ENCODE peak calls at places on chromosomes 16 and 17, in six cellular contexts. One of them, this sample, is unnamed.

GRCh38 chr17:39015546-39015935 is 48.3 kb upstream of the FBXO47 start:
- DNase-seq in HL-60: no peak
- DNase-seq in mesendoderm: no peak
- DNase-seq in HTR-8/SVneo: no peak
- DNase-seq in caudate nucleus: no peak
- DNase-seq in T-helper 1 cell: no peak
- DNase-seq in this sample: no peak

GRCh38 chr16:60031751-60032150 is 1297.6 kb upstream of the GOT2 start:
- DNase-seq in HL-60: no peak
- DNase-seq in mesendoderm: no peak
- DNase-seq in HTR-8/SVneo: no peak
- DNase-seq in caudate nucleus: no peak
- DNase-seq in T-helper 1 cell: no peak
- DNase-seq in this sample: no peak

GRCh38 chr16:22235839-22236745 is 30.0 kb downstream of the EEF2K start:
- DNase-seq in HL-60: no peak
- DNase-seq in mesendoderm: no peak
- DNase-seq in HTR-8/SVneo: no peak
- DNase-seq in caudate nucleus: no peak
- DNase-seq in T-helper 1 cell: no peak
- DNase-seq in this sample: no peak

GRCh38 chr16:56450275-56450889 is 750 bp downstream of the NUDT21 start:
- DNase-seq in HL-60: peak
- DNase-seq in mesendoderm: peak
- DNase-seq in HTR-8/SVneo: no peak
- DNase-seq in caudate nucleus: no peak
- DNase-seq in T-helper 1 cell: no peak
- DNase-seq in this sample: no peak

GRCh38 chr17:33594000-33594399 is 300.9 kb upstream of the ASIC2 start:
- DNase-seq in HL-60: no peak
- DNase-seq in mesendoderm: no peak
- DNase-seq in HTR-8/SVneo: no peak
- DNase-seq in caudate nucleus: no peak
- DNase-seq in T-helper 1 cell: no peak
- DNase-seq in this sample: no peak

GRCh38 chr17:9228408-9229159 is 207.3 kb downstream of the NTN1 start:
- DNase-seq in HL-60: no peak
- DNase-seq in mesendoderm: no peak
- DNase-seq in HTR-8/SVneo: peak
- DNase-seq in caudate nucleus: no peak
- DNase-seq in T-helper 1 cell: no peak
- DNase-seq in this sample: no peak

GRCh38 chr16:80407265-80407987 is 133.4 kb upstream of the DYNLRB2 start:
- DNase-seq in HL-60: no peak
- DNase-seq in mesendoderm: no peak
- DNase-seq in HTR-8/SVneo: no peak
- DNase-seq in caudate nucleus: no peak
- DNase-seq in T-helper 1 cell: no peak
- DNase-seq in this sample: no peak

GRCh38 chr16:3986235-3986544 is 105.7 kb upstream of the CREBBP start:
- DNase-seq in HL-60: no peak
- DNase-seq in mesendoderm: no peak
- DNase-seq in HTR-8/SVneo: no peak
- DNase-seq in caudate nucleus: no peak
- DNase-seq in T-helper 1 cell: no peak
- DNase-seq in this sample: no peak

GRCh38 chr17:57114085-57114673 is 29.1 kb downstream of the AKAP1 start:
- DNase-seq in HL-60: no peak
- DNase-seq in mesendoderm: peak
- DNase-seq in HTR-8/SVneo: peak
- DNase-seq in caudate nucleus: no peak
- DNase-seq in T-helper 1 cell: peak
- DNase-seq in this sample: peak

GRCh38 chr17:3032258-3033247 is 30.9 kb downstream of the OR1D5 start:
- DNase-seq in HL-60: no peak
- DNase-seq in mesendoderm: no peak
- DNase-seq in HTR-8/SVneo: no peak
- DNase-seq in caudate nucleus: no peak
- DNase-seq in T-helper 1 cell: no peak
- DNase-seq in this sample: no peak

GRCh38 chr16:72736074-72736473 is 311.9 kb downstream of the ZFHX3 start:
- DNase-seq in HL-60: no peak
- DNase-seq in mesendoderm: no peak
- DNase-seq in HTR-8/SVneo: no peak
- DNase-seq in caudate nucleus: no peak
- DNase-seq in T-helper 1 cell: no peak
- DNase-seq in this sample: no peak

GRCh38 chr16:61261315-61261714 is 774.9 kb downstream of the CDH8 start:
- DNase-seq in HL-60: no peak
- DNase-seq in mesendoderm: no peak
- DNase-seq in HTR-8/SVneo: no peak
- DNase-seq in caudate nucleus: no peak
- DNase-seq in T-helper 1 cell: no peak
- DNase-seq in this sample: no peak

GRCh38 chr17:12070561-12070960 is 49.9 kb downstream of the MAP2K4 start:
- DNase-seq in HL-60: no peak
- DNase-seq in mesendoderm: no peak
- DNase-seq in HTR-8/SVneo: peak
- DNase-seq in caudate nucleus: no peak
- DNase-seq in T-helper 1 cell: no peak
- DNase-seq in this sample: no peak

GRCh38 chr17:59616253-59616920 is 3.3 kb upstream of the CLTC start:
- DNase-seq in HL-60: no peak
- DNase-seq in mesendoderm: peak
- DNase-seq in HTR-8/SVneo: no peak
- DNase-seq in caudate nucleus: no peak
- DNase-seq in T-helper 1 cell: no peak
- DNase-seq in this sample: no peak

GRCh38 chr17:61453563-61453962 is 1.3 kb downstream of the TBX4 start:
- DNase-seq in HL-60: no peak
- DNase-seq in mesendoderm: no peak
- DNase-seq in HTR-8/SVneo: no peak
- DNase-seq in caudate nucleus: no peak
- DNase-seq in T-helper 1 cell: no peak
- DNase-seq in this sample: no peak

GRCh38 chr17:73292031-73292531 is 19.7 kb downstream of the CDC42EP4 start:
- DNase-seq in HL-60: no peak
- DNase-seq in mesendoderm: no peak
- DNase-seq in HTR-8/SVneo: peak
- DNase-seq in caudate nucleus: no peak
- DNase-seq in T-helper 1 cell: no peak
- DNase-seq in this sample: no peak

GRCh38 chr17:48544356-48545021 is 420 bp downstream of the HOXB2 start:
- DNase-seq in HL-60: no peak
- DNase-seq in mesendoderm: no peak
- DNase-seq in HTR-8/SVneo: peak
- DNase-seq in caudate nucleus: no peak
- DNase-seq in T-helper 1 cell: peak
- DNase-seq in this sample: peak

GRCh38 chr17:8015236-8015956 is 13.0 kb downstream of the GUCY2D start:
- DNase-seq in HL-60: no peak
- DNase-seq in mesendoderm: no peak
- DNase-seq in HTR-8/SVneo: no peak
- DNase-seq in caudate nucleus: no peak
- DNase-seq in T-helper 1 cell: no peak
- DNase-seq in this sample: no peak

GRCh38 chr17:20988896-20989295 is 53.9 kb downstream of the USP22 start:
- DNase-seq in HL-60: no peak
- DNase-seq in mesendoderm: no peak
- DNase-seq in HTR-8/SVneo: no peak
- DNase-seq in caudate nucleus: no peak
- DNase-seq in T-helper 1 cell: no peak
- DNase-seq in this sample: no peak

GRCh38 chr16:23388786-23389185 is 64.2 kb downstream of the COG7 start:
- DNase-seq in HL-60: no peak
- DNase-seq in mesendoderm: no peak
- DNase-seq in HTR-8/SVneo: no peak
- DNase-seq in caudate nucleus: no peak
- DNase-seq in T-helper 1 cell: no peak
- DNase-seq in this sample: no peak

GRCh38 chr16:88349153-88349902 is 33.4 kb upstream of the ZNF469 start:
- DNase-seq in HL-60: no peak
- DNase-seq in mesendoderm: no peak
- DNase-seq in HTR-8/SVneo: no peak
- DNase-seq in caudate nucleus: no peak
- DNase-seq in T-helper 1 cell: no peak
- DNase-seq in this sample: no peak

GRCh38 chr17:3813171-3813570 is 12.2 kb upstream of the ITGAE start:
- DNase-seq in HL-60: no peak
- DNase-seq in mesendoderm: no peak
- DNase-seq in HTR-8/SVneo: no peak
- DNase-seq in caudate nucleus: no peak
- DNase-seq in T-helper 1 cell: no peak
- DNase-seq in this sample: no peak

GRCh38 chr17:75738218-75738802 is 17.1 kb downstream of the ITGB4 start:
- DNase-seq in HL-60: peak
- DNase-seq in mesendoderm: no peak
- DNase-seq in HTR-8/SVneo: no peak
- DNase-seq in caudate nucleus: no peak
- DNase-seq in T-helper 1 cell: no peak
- DNase-seq in this sample: no peak

GRCh38 chr16:27685802-27686201 is 135.9 kb downstream of the KATNIP start:
- DNase-seq in HL-60: no peak
- DNase-seq in mesendoderm: no peak
- DNase-seq in HTR-8/SVneo: no peak
- DNase-seq in caudate nucleus: no peak
- DNase-seq in T-helper 1 cell: no peak
- DNase-seq in this sample: no peak

GRCh38 chr16:60166-60565 is 6.5 kb downstream of the SNRNP25 start:
- DNase-seq in HL-60: no peak
- DNase-seq in mesendoderm: no peak
- DNase-seq in HTR-8/SVneo: no peak
- DNase-seq in caudate nucleus: no peak
- DNase-seq in T-helper 1 cell: no peak
- DNase-seq in this sample: no peak

GRCh38 chr17:60524463-60525346 is 1.3 kb downstream of the APPBP2 start:
- DNase-seq in HL-60: no peak
- DNase-seq in mesendoderm: no peak
- DNase-seq in HTR-8/SVneo: no peak
- DNase-seq in caudate nucleus: no peak
- DNase-seq in T-helper 1 cell: no peak
- DNase-seq in this sample: no peak

GRCh38 chr17:48051706-48052486 is 3.7 kb downstream of the NFE2L1 start:
- DNase-seq in HL-60: no peak
- DNase-seq in mesendoderm: no peak
- DNase-seq in HTR-8/SVneo: no peak
- DNase-seq in caudate nucleus: no peak
- DNase-seq in T-helper 1 cell: no peak
- DNase-seq in this sample: no peak

GRCh38 chr16:66223176-66223780 is 143.2 kb upstream of the CDH5 start:
- DNase-seq in HL-60: no peak
- DNase-seq in mesendoderm: no peak
- DNase-seq in HTR-8/SVneo: no peak
- DNase-seq in caudate nucleus: no peak
- DNase-seq in T-helper 1 cell: no peak
- DNase-seq in this sample: no peak

GRCh38 chr17:58391302-58391984 is 25.9 kb downstream of the RNF43 start:
- DNase-seq in HL-60: no peak
- DNase-seq in mesendoderm: no peak
- DNase-seq in HTR-8/SVneo: peak
- DNase-seq in caudate nucleus: no peak
- DNase-seq in T-helper 1 cell: no peak
- DNase-seq in this sample: no peak

GRCh38 chr16:65283238-65283651 is 161.4 kb upstream of the CDH11 start:
- DNase-seq in HL-60: no peak
- DNase-seq in mesendoderm: peak
- DNase-seq in HTR-8/SVneo: no peak
- DNase-seq in caudate nucleus: no peak
- DNase-seq in T-helper 1 cell: no peak
- DNase-seq in this sample: no peak

GRCh38 chr17:74923538-74924249 is 379 bp upstream of the OTOP2 start:
- DNase-seq in HL-60: peak
- DNase-seq in mesendoderm: peak
- DNase-seq in HTR-8/SVneo: peak
- DNase-seq in caudate nucleus: peak
- DNase-seq in T-helper 1 cell: peak
- DNase-seq in this sample: peak

GRCh38 chr16:82629441-82630027 is 2.8 kb downstream of the CDH13 start:
- DNase-seq in HL-60: no peak
- DNase-seq in mesendoderm: peak
- DNase-seq in HTR-8/SVneo: peak
- DNase-seq in caudate nucleus: no peak
- DNase-seq in T-helper 1 cell: no peak
- DNase-seq in this sample: no peak

GRCh38 chr17:50195196-50195865 is 6.1 kb downstream of the COL1A1 start:
- DNase-seq in HL-60: no peak
- DNase-seq in mesendoderm: no peak
- DNase-seq in HTR-8/SVneo: no peak
- DNase-seq in caudate nucleus: no peak
- DNase-seq in T-helper 1 cell: no peak
- DNase-seq in this sample: no peak

GRCh38 chr17:77496401-77496801 is 355.6 kb downstream of the SEC14L1 start:
- DNase-seq in HL-60: no peak
- DNase-seq in mesendoderm: no peak
- DNase-seq in HTR-8/SVneo: no peak
- DNase-seq in caudate nucleus: no peak
- DNase-seq in T-helper 1 cell: no peak
- DNase-seq in this sample: no peak

GRCh38 chr17:78343099-78343432 is 16.8 kb downstream of the SOCS3 start:
- DNase-seq in HL-60: no peak
- DNase-seq in mesendoderm: peak
- DNase-seq in HTR-8/SVneo: no peak
- DNase-seq in caudate nucleus: no peak
- DNase-seq in T-helper 1 cell: no peak
- DNase-seq in this sample: no peak

GRCh38 chr17:4161560-4162221 is 18.7 kb downstream of the CYB5D2 start:
- DNase-seq in HL-60: peak
- DNase-seq in mesendoderm: peak
- DNase-seq in HTR-8/SVneo: peak
- DNase-seq in caudate nucleus: no peak
- DNase-seq in T-helper 1 cell: no peak
- DNase-seq in this sample: no peak

GRCh38 chr17:30380106-30380420 is 1.3 kb downstream of the CPD start:
- DNase-seq in HL-60: no peak
- DNase-seq in mesendoderm: no peak
- DNase-seq in HTR-8/SVneo: no peak
- DNase-seq in caudate nucleus: no peak
- DNase-seq in T-helper 1 cell: no peak
- DNase-seq in this sample: no peak

GRCh38 chr16:3760518-3760917 is 43.2 kb upstream of the TRAP1 start:
- DNase-seq in HL-60: no peak
- DNase-seq in mesendoderm: no peak
- DNase-seq in HTR-8/SVneo: no peak
- DNase-seq in caudate nucleus: no peak
- DNase-seq in T-helper 1 cell: no peak
- DNase-seq in this sample: no peak

GRCh38 chr16:84699712-84700517 is at the start of gene USP10:
- DNase-seq in HL-60: peak
- DNase-seq in mesendoderm: peak
- DNase-seq in HTR-8/SVneo: peak
- DNase-seq in caudate nucleus: peak
- DNase-seq in T-helper 1 cell: peak
- DNase-seq in this sample: peak

GRCh38 chr17:7146115-7146514 is 31.5 kb upstream of the ASGR2 start:
- DNase-seq in HL-60: no peak
- DNase-seq in mesendoderm: peak
- DNase-seq in HTR-8/SVneo: no peak
- DNase-seq in caudate nucleus: no peak
- DNase-seq in T-helper 1 cell: no peak
- DNase-seq in this sample: no peak

This sample was measured in naive thymus-derived CD8-positive, alpha-beta T cell.